ENCODE peak calls at places on chromosomes 13 and 19, in four cellular contexts. H is K562, F is GM12878, L is HepG2. N is an unnamed sample.
A peak's percentile ranks its signal among the peaks of the same experiment; 100 is the strongest.

GRCh38 chr19:50203281-50204080 is at the start of gene MYH14:
- DNase-seq in L (peak; percentile 79), F (no peak), H (peak; percentile 96), N (peak; percentile 82)

GRCh38 chr13:84405286-84405685 is 523.0 kb upstream of the SLITRK1 start:
- DNase-seq in F (no peak), L (no peak), H (no peak), N (no peak)

GRCh38 chr19:9796113-9796773 is 22.6 kb downstream of the FBXL12 start:
- DNase-seq in F (peak; percentile 66), L (peak; percentile 86), H (peak; percentile 56), N (peak; percentile 76)

GRCh38 chr13:106038752-106039151 is 496.7 kb downstream of the EFNB2 start:
- DNase-seq in H (no peak), F (no peak), L (no peak), N (no peak)

GRCh38 chr13:47085346-47085745 is 188.5 kb upstream of the HTR2A start:
- DNase-seq in L (no peak), F (no peak), H (no peak), N (no peak)

GRCh38 chr19:10885241-10886169 is 14.2 kb downstream of the CARM1 start:
- DNase-seq in L (no peak), H (no peak), F (no peak), N (no peak)

GRCh38 chr19:5809469-5809868 is 4.6 kb downstream of the NRTN start:
- DNase-seq in H (no peak), L (no peak), F (no peak), N (no peak)

GRCh38 chr13:79999601-80000000 is 341.3 kb downstream of the SPRY2 start:
- DNase-seq in H (no peak), F (no peak), L (no peak), N (no peak)

GRCh38 chr13:98563071-98563470 is 13.8 kb downstream of the STK24 start:
- DNase-seq in H (no peak), L (no peak), F (no peak), N (no peak)

GRCh38 chr19:7211191-7211988 is 82.8 kb downstream of the INSR start:
- DNase-seq in H (no peak), F (no peak), L (no peak), N (no peak)

GRCh38 chr13:35771898-35772297 is 295.4 kb upstream of the MAB21L1 start:
- DNase-seq in L (no peak), H (no peak), F (no peak), N (no peak)

GRCh38 chr13:45474584-45475454 is 10.1 kb downstream of the COG3 start:
- DNase-seq in F (no peak), L (no peak), H (no peak), N (no peak)

GRCh38 chr13:51222510-51223283 is 499 bp downstream of the FAM124A start:
- DNase-seq in F (no peak), L (no peak), H (no peak), N (no peak)

GRCh38 chr19:13727798-13728197 is 36.5 kb upstream of the MRI1 start:
- DNase-seq in L (no peak), F (no peak), H (no peak), N (no peak)

GRCh38 chr13:51906581-51906980 is 44.8 kb downstream of the CCDC70 start:
- DNase-seq in L (peak; percentile 18), F (no peak), H (no peak), N (peak; percentile 68)

GRCh38 chr19:1410136-1410786 is 2.9 kb downstream of the DAZAP1 start:
- DNase-seq in H (no peak), L (no peak), F (no peak), N (no peak)

GRCh38 chr19:8308891-8309291 is 733 bp upstream of the CD320 start:
- DNase-seq in H (no peak), L (no peak), F (no peak), N (no peak)

GRCh38 chr19:30881281-30881680 is 468.0 kb downstream of the TSHZ3 start:
- DNase-seq in F (no peak), L (no peak), H (peak; percentile 11), N (no peak)
- TF ChIP-seq NFIC in F (no peak), L (no peak), H (no peak), N (no peak)

DNA sequence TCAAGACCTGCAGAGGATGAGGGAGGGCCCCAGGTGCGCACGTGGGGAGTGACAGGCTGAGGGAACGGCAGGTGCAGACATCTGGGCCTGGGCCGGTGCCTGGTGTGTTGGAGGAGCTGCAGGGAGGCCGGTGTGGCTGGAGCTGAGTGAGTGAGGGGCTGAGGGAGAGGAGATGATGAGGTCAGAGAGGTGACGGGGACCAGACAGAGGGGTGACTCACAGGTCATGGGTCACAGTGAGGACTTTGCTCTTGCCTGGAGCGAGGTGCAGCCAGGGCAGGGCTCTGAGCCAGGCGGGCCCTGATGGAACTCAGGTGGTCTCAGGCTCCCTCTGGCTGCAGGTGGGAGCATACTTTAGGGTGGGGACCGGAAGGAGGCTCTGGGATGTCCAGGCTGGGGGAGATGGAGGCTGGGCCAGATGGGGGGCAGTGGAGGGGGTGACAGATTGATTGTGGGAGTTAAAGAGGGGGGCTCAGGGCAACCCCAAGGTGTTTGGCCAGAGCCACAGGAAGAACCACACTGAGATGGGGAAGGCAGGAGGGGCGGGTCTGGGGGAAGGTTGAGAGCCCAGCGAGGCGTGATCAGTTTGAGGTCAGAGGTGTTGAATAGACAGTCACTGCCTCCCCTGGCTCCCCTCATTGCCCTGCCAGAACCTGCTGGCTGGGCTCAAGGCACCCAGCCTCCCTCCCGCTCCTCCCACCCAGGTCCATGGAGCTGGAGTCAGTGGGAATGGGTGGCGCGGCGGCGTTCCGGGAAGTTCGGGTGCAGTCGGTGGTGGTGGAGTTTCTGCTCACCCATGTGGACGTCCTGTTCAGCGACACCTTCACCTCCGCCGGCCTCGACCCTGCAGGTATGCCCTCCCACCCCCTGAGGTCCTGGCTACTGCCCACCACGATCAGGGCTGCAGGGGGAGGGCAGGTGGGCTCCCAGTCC is 8.4 kb downstream of the ARHGAP33 start:
- DNase-seq in F (no peak), L (no peak), H (no peak), N (no peak)
- H3K4me3 ChIP-seq in F (no peak overlapping the region), L (no peak overlapping the region), H (no peak overlapping the region), N (no peak overlapping the region)

GRCh38 chr13:20125129-20125782 is 35.6 kb downstream of the GJA3 start:
- DNase-seq in F (no peak), H (no peak), L (no peak), N (no peak)
- TF ChIP-seq SIN3A in F (no peak), H (no peak), L (no peak), N (no peak)

GRCh38 chr19:38655148-38655824 is 7.8 kb downstream of the ACTN4 start:
- DNase-seq in H (no peak), L (no peak), F (no peak), N (no peak)

GRCh38 chr19:38654478-38655079 is 7.1 kb downstream of the ACTN4 start:
- DNase-seq in H (no peak), F (no peak), L (no peak), N (no peak)

GRCh38 chr19:38650911-38651584 is 3.6 kb downstream of the ACTN4 start:
- DNase-seq in L (no peak), H (no peak), F (no peak), N (no peak)

GRCh38 chr19:38650180-38650775 is 2.8 kb downstream of the ACTN4 start:
- DNase-seq in F (no peak), H (no peak), L (no peak), N (no peak)

DNA sequence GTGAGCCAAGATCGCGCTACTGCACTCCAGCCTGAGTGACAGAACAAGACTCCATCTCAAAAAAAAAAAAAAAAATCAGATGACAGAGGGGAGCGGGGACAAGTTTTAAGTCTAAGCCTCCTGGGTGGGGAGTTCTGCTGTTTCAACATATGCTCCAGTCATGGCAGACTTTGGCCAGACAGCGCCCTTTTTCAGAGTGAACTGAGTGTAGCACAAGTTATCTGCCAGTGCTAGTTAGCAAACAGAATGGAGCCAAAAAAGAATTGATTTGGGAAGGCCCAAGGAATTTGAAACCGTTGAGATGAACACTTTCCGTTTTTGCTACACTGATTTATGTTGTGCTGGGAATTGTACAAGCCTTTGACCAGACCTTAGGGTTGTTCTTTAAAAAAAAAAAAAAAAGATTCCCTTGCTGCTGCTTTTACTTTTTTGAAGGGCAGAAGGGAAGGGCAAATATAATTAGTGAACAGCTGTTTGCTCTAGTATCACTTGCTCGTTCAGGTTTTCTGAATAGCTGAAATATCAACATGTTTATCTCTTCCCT is 5.7 kb downstream of the ACTN4 start:
- DNase-seq in L (peak; percentile 85), H (no peak), F (no peak), N (no peak)
- TF ChIP-seq NFIC in L (no peak), H (no peak), F (no peak), N (no peak)

GRCh38 chr13:114162533-114162922 is 16.5 kb upstream of the CFAP97D2 start:
- DNase-seq in F (no peak), L (no peak), H (no peak), N (no peak)
- H3K4me3 ChIP-seq in F (no peak overlapping the region), L (no peak overlapping the region), H (no peak overlapping the region), N (no peak overlapping the region)

GRCh38 chr13:111899714-111900389 is 167.1 kb upstream of the SOX1 start:
- DNase-seq in H (no peak), F (no peak), L (no peak), N (no peak)

GRCh38 chr13:111902726-111903125 is 164.2 kb upstream of the SOX1 start:
- DNase-seq in F (no peak), H (no peak), L (no peak), N (no peak)

GRCh38 chr13:111898956-111899713 is 167.8 kb upstream of the SOX1 start:
- DNase-seq in F (no peak), H (no peak), L (no peak), N (no peak)

GRCh38 chr13:111901301-111901905 is 165.5 kb upstream of the SOX1 start:
- DNase-seq in F (no peak), L (no peak), H (no peak), N (no peak)

DNA sequence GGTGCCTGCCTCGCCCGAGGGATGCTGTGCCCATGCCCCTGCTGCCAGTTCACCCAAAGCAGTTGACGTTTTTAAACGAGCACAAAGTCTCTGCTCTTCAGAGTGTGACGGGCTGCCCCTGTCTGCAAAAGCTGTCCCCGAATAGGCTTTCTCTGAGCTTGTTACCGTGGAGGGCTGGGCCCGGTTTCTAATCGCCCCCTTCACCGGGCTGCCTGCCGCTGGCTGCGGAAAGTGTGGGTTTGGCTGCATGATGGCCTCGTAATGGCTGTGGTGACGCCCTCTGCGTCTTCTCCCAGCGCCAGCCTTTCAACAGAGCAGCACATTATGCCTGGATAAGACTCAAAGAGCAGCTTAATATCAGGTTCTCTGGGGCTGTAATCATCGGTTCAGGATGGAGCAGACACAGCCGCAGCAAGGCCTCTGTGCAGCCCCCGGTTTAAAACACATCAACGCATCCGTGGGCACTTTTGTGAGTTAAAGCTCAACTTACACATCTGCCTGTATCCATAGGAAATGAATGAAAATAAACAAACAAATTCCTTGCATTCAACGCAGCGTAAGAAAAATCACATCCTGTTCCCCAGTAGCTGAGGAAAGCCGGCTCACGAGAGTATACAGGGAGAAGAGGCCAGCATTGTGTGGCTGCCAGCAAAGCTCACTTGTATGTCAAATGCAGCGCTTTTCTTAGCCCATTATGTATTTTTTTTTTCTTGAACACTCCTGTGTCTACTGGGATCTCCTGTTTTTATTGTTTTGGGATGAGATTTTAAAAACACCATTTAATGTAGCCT is 166.4 kb upstream of the SOX1 start:
- DNase-seq in L (no peak), H (no peak), F (no peak), N (no peak)
- TF ChIP-seq SIN3A in L (no peak), H (no peak), F (no peak), N (no peak)